ENCODE peak calls at places on chromosomes 13 and 19, in eight cellular contexts. One of them, this sample, is unnamed.

GRCh38 chr19:51009061-51009891 is 7.9 kb upstream of the KLK8 start:
- DNase-seq in activated naive CD4-positive, alpha-beta T cell: no peak
- DNase-seq in Kasumi-1: no peak
- DNase-seq in DND-41: no peak
- DNase-seq in stimulated activated CD4-positive, alpha-beta T cell treated with anti-CD3 and anti-CD28 coated beads, TNF-alpha, amount 100 ng/mL, for 4 hours: no peak
- DNase-seq in GM23248: no peak
- DNase-seq in cardiac fibroblast: no peak
- DNase-seq in germinal center: no peak
- DNase-seq in this sample: no peak

GRCh38 chr19:46495789-46496099 is at the start of gene PNMA8B:
- DNase-seq in germinal center: peak
- DNase-seq in cardiac fibroblast: peak
- DNase-seq in stimulated activated CD4-positive, alpha-beta T cell treated with anti-CD3 and anti-CD28 coated beads, TNF-alpha, amount 100 ng/mL, for 4 hours: no peak
- DNase-seq in GM23248: peak
- DNase-seq in Kasumi-1: no peak
- DNase-seq in DND-41: no peak
- DNase-seq in activated naive CD4-positive, alpha-beta T cell: peak
- DNase-seq in this sample: peak

GRCh38 chr13:28607187-28607955 is 51.6 kb upstream of the POMP start:
- DNase-seq in Kasumi-1: no peak
- DNase-seq in GM23248: no peak
- DNase-seq in DND-41: no peak
- DNase-seq in activated naive CD4-positive, alpha-beta T cell: no peak
- DNase-seq in cardiac fibroblast: no peak
- DNase-seq in germinal center: no peak
- DNase-seq in stimulated activated CD4-positive, alpha-beta T cell treated with anti-CD3 and anti-CD28 coated beads, TNF-alpha, amount 100 ng/mL, for 4 hours: no peak
- DNase-seq in this sample: no peak

GRCh38 chr19:45999653-46000121 is 4.4 kb downstream of the CCDC61 start:
- DNase-seq in GM23248: peak
- DNase-seq in cardiac fibroblast: peak
- DNase-seq in Kasumi-1: no peak
- DNase-seq in DND-41: no peak
- DNase-seq in germinal center: no peak
- DNase-seq in stimulated activated CD4-positive, alpha-beta T cell treated with anti-CD3 and anti-CD28 coated beads, TNF-alpha, amount 100 ng/mL, for 4 hours: no peak
- DNase-seq in activated naive CD4-positive, alpha-beta T cell: no peak
- DNase-seq in this sample: no peak

GRCh38 chr13:44837250-44837649 is 152.0 kb downstream of the NUFIP1 start:
- DNase-seq in stimulated activated CD4-positive, alpha-beta T cell treated with anti-CD3 and anti-CD28 coated beads, TNF-alpha, amount 100 ng/mL, for 4 hours: no peak
- DNase-seq in cardiac fibroblast: peak
- DNase-seq in Kasumi-1: no peak
- DNase-seq in germinal center: no peak
- DNase-seq in activated naive CD4-positive, alpha-beta T cell: no peak
- DNase-seq in DND-41: no peak
- DNase-seq in GM23248: peak
- DNase-seq in this sample: no peak

GRCh38 chr13:19864339-19865309 is 1.2 kb upstream of the ZMYM5 start:
- DNase-seq in cardiac fibroblast: peak
- DNase-seq in activated naive CD4-positive, alpha-beta T cell: peak
- DNase-seq in germinal center: peak
- DNase-seq in DND-41: no peak
- DNase-seq in stimulated activated CD4-positive, alpha-beta T cell treated with anti-CD3 and anti-CD28 coated beads, TNF-alpha, amount 100 ng/mL, for 4 hours: peak
- DNase-seq in GM23248: peak
- DNase-seq in Kasumi-1: peak
- DNase-seq in this sample: peak

GRCh38 chr13:52924241-52925148 is 76.1 kb upstream of the PCDH8 start:
- DNase-seq in GM23248: no peak
- DNase-seq in germinal center: no peak
- DNase-seq in activated naive CD4-positive, alpha-beta T cell: no peak
- DNase-seq in Kasumi-1: no peak
- DNase-seq in stimulated activated CD4-positive, alpha-beta T cell treated with anti-CD3 and anti-CD28 coated beads, TNF-alpha, amount 100 ng/mL, for 4 hours: no peak
- DNase-seq in cardiac fibroblast: no peak
- DNase-seq in DND-41: no peak
- DNase-seq in this sample: no peak

GRCh38 chr13:109131698-109132257 is 502.4 kb downstream of the MYO16 start:
- DNase-seq in GM23248: peak
- DNase-seq in activated naive CD4-positive, alpha-beta T cell: no peak
- DNase-seq in cardiac fibroblast: peak
- DNase-seq in Kasumi-1: peak
- DNase-seq in stimulated activated CD4-positive, alpha-beta T cell treated with anti-CD3 and anti-CD28 coated beads, TNF-alpha, amount 100 ng/mL, for 4 hours: no peak
- DNase-seq in germinal center: peak
- DNase-seq in DND-41: peak
- DNase-seq in this sample: peak

GRCh38 chr13:57787058-57787791 is 155.7 kb downstream of the PCDH17 start:
- DNase-seq in Kasumi-1: no peak
- DNase-seq in germinal center: no peak
- DNase-seq in DND-41: no peak
- DNase-seq in GM23248: no peak
- DNase-seq in cardiac fibroblast: no peak
- DNase-seq in stimulated activated CD4-positive, alpha-beta T cell treated with anti-CD3 and anti-CD28 coated beads, TNF-alpha, amount 100 ng/mL, for 4 hours: no peak
- DNase-seq in activated naive CD4-positive, alpha-beta T cell: no peak
- DNase-seq in this sample: no peak

GRCh38 chr19:45935267-45935666 is 20.7 kb upstream of the NANOS2 start:
- DNase-seq in stimulated activated CD4-positive, alpha-beta T cell treated with anti-CD3 and anti-CD28 coated beads, TNF-alpha, amount 100 ng/mL, for 4 hours: no peak
- DNase-seq in germinal center: no peak
- DNase-seq in DND-41: no peak
- DNase-seq in cardiac fibroblast: no peak
- DNase-seq in GM23248: no peak
- DNase-seq in activated naive CD4-positive, alpha-beta T cell: no peak
- DNase-seq in Kasumi-1: no peak
- DNase-seq in this sample: no peak

This sample was measured in AG10803.